ENCODE peak calls at places on chromosomes 4 and X, in six cellular contexts. L is immature natural killer cell; U is LHCN-M2; K is NCI-H510A treated with DMSO at 0.1 percent for 48 hours; G is stimulated activated CD4-positive, alpha-beta T cell treated with anti-CD3 and anti-CD28 coated beads, TNF-alpha, amount 100 ng/mL, for 24 hours; F is effector CD4-positive, alpha-beta T cell. V is an unnamed sample.
A peak's percentile ranks its signal among the peaks of the same experiment; 100 is the strongest.

GRCh38 chr4:78654809-78655208 is 103.2 kb downstream of the ANXA3 start:
- DNase-seq in L (no peak), U (no peak), K (no peak), G (no peak), F (no peak), V (no peak)

GRCh38 chr4:183257808-183258207 is 62.3 kb downstream of the CLDN22 start:
- DNase-seq in L (no peak), U (no peak), K (peak; percentile 18), G (no peak), F (no peak), V (no peak)

GRCh38 chrX:22795680-22796079 is 204.1 kb upstream of the DDX53 start:
- DNase-seq in L (no peak), U (no peak), K (no peak), G (no peak), F (no peak), V (no peak)

GRCh38 chr4:10015140-10015753 is 6.0 kb downstream of the SLC2A9 start:
- DNase-seq in L (no peak), U (peak; percentile 25), K (peak; percentile 45), G (peak; percentile 12), F (no peak), V (no peak)

GRCh38 chrX:107691024-107691448 is 62.7 kb downstream of the PRPS1 start:
- DNase-seq in L (no peak), U (peak; percentile 84), K (no peak), G (no peak), F (no peak), V (no peak)

GRCh38 chr4:142312391-142312790 is 533.7 kb downstream of the INPP4B start:
- DNase-seq in L (no peak), U (no peak), K (no peak), G (no peak), F (no peak), V (no peak)

GRCh38 chr4:47368211-47368610 is 95.3 kb downstream of the COMMD8 start:
- DNase-seq in L (no peak), U (peak; percentile 23), K (no peak), G (no peak), F (no peak), V (no peak)

GRCh38 chr4:54265366-54265765 is 36.3 kb downstream of the PDGFRA start:
- DNase-seq in L (no peak), U (no peak), K (no peak), G (no peak), F (no peak), V (no peak)

GRCh38 chrX:64187762-64188150 is 17.8 kb downstream of the AMER1 start:
- DNase-seq in L (no peak), U (no peak), K (no peak), G (no peak), F (no peak), V (no peak)

V was measured in central memory CD4-positive, alpha-beta T cell.